ENCODE peak calls at places on chromosomes 5 and 9, in nine cellular contexts. A is Karpas-422, C is IMR-90, T is PC-9, H is SK-N-SH, K is HepG2, X is fibroblast of lung, Q is hepatocyte, I is GM23338. Z is an unnamed sample.

GRCh38 chr5:51902512-51902911 is 519.3 kb downstream of the ISL1 start:
- DNase-seq in A (no peak), C (no peak), T (no peak), H (peak; percentile 38), K (no peak), X (no peak), Q (no peak), I (no peak), Z (no peak)

GRCh38 chr5:103033696-103034095 is 86.2 kb downstream of the GIN1 start:
- DNase-seq in A (no peak), C (no peak), T (no peak), H (no peak), K (no peak), X (no peak), Q (no peak), I (no peak), Z (no peak)

GRCh38 chr9:26856413-26857032 is 36.1 kb downstream of the CAAP1 start:
- DNase-seq in A (peak; percentile 87), C (peak; percentile 38), T (peak; percentile 37), H (peak; percentile 30), K (peak; percentile 49), X (peak; percentile 70), Q (peak; percentile 61), I (peak; percentile 89), Z (peak; percentile 30)

GRCh38 chr9:126886194-126886830 is 25.9 kb downstream of the ZBTB34 start:
- DNase-seq in A (no peak), C (no peak), T (no peak), H (no peak), K (no peak), X (no peak), Q (no peak), I (peak; percentile 56), Z (no peak)

GRCh38 chr9:137123459-137123819 is 8.9 kb upstream of the DPP7 start:
- DNase-seq in A (no peak), C (no peak), T (no peak), H (no peak), K (no peak), X (no peak), Q (no peak), I (no peak), Z (no peak)

GRCh38 chr9:94140791-94141790 is 56.8 kb downstream of the PTPDC1 start:
- DNase-seq in A (no peak), C (no peak), T (no peak), H (no peak), K (no peak), X (peak; percentile 68), Q (no peak), I (no peak), Z (peak; percentile 70)

GRCh38 chr9:123911024-123911423 is 18.9 kb downstream of the DENND1A start:
- DNase-seq in A (no peak), C (no peak), T (no peak), H (no peak), K (no peak), X (no peak), Q (no peak), I (no peak), Z (no peak)

GRCh38 chr5:82405618-82406199 is 127.6 kb upstream of the RPS23 start:
- DNase-seq in A (no peak), C (peak; percentile 99), T (peak; percentile 94), H (no peak), K (peak; percentile 63), X (peak; percentile 100), Q (no peak), I (no peak), Z (no peak)

GRCh38 chr9:27365977-27366376 is 69.0 kb upstream of the EQTN start:
- DNase-seq in A (no peak), C (no peak), T (no peak), H (no peak), K (no peak), X (no peak), Q (no peak), I (no peak), Z (no peak)

GRCh38 chr5:151602806-151603205 is 11.7 kb upstream of the FAT2 start:
- DNase-seq in A (no peak), C (no peak), T (no peak), H (no peak), K (no peak), X (no peak), Q (no peak), I (no peak), Z (no peak)

GRCh38 chr9:132627120-132627519 is 42.7 kb downstream of the DDX31 start:
- DNase-seq in A (no peak), C (no peak), T (no peak), H (no peak), K (no peak), X (no peak), Q (no peak), I (no peak), Z (no peak)

GRCh38 chr9:134922932-134923240 is 5.2 kb upstream of the FCN1 start:
- DNase-seq in A (no peak), C (no peak), T (no peak), H (peak; percentile 8), K (no peak), X (no peak), Q (no peak), I (no peak), Z (peak; percentile 54)

GRCh38 chr5:80865547-80865946 is 94.6 kb upstream of the RASGRF2 start:
- DNase-seq in A (no peak), C (peak; percentile 13), T (no peak), H (no peak), K (no peak), X (peak; percentile 35), Q (no peak), I (no peak), Z (no peak)

GRCh38 chr9:72628191-72628590 is 106.8 kb downstream of the TMC1 start:
- DNase-seq in A (no peak), C (no peak), T (no peak), H (no peak), K (no peak), X (no peak), Q (no peak), I (no peak), Z (no peak)

GRCh38 chr9:5569891-5570290 is 59.0 kb upstream of the RIC1 start:
- DNase-seq in A (no peak), C (no peak), T (no peak), H (no peak), K (no peak), X (no peak), Q (no peak), I (no peak), Z (no peak)

DNA sequence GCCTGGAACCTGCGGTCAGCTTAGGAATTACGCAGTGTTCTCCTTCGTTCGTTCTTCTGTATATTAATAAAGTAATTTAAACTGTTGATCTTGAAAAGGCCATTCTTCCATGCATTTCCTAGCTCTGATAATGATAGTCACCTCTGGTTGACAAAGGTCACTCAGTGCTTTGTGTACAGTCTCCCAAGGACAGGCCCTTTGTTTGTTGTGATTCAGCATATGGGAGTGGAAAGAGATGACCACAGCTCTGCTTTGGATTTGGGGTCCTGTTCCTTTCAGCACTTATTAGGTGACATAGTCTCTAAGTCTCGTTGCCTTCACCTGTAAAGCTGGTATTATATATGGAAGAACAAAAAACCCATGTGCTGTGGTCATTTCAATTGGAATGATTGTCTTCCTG is 39.6 kb downstream of the RAD23B start:
- DNase-seq in A (no peak), C (no peak), T (no peak), H (no peak), K (peak; percentile 37), X (no peak), Q (no peak), I (no peak), Z (no peak)
- H4K20me1 ChIP-seq in A (peaks cover 5% of the 10 kb centered on the region), C (peaks cover 38% of the 10 kb centered on the region), T (peaks cover 53% of the 10 kb centered on the region), H (peaks cover 34% of the 10 kb centered on the region), K (peaks cover 38% of the 10 kb centered on the region), X (no peaks in the 10 kb centered on the region), Q (peaks cover 31% of the 10 kb centered on the region), I (peaks cover 12% of the 10 kb centered on the region), Z (peaks cover 37% of the 10 kb centered on the region)

GRCh38 chr5:96940586-96940985 is 4.7 kb downstream of the LNPEP start:
- DNase-seq in A (no peak), C (peak; percentile 32), T (no peak), H (no peak), K (no peak), X (peak; percentile 28), Q (no peak), I (no peak), Z (no peak)
- H3K4me1 ChIP-seq in A (peaks cover 38% of the 10 kb centered on the region), C (peaks cover 2% of the 10 kb centered on the region), T (peaks cover 13% of the 10 kb centered on the region), H (peaks cover 22% of the 10 kb centered on the region), K (peaks cover 20% of the 10 kb centered on the region), X (peaks cover 6% of the 10 kb centered on the region), Q (peaks cover 7% of the 10 kb centered on the region), I (peaks cover 19% of the 10 kb centered on the region), Z (peaks cover 34% of the 10 kb centered on the region)

GRCh38 chr5:39387293-39387692 is 23.0 kb upstream of the C9 start:
- DNase-seq in A (no peak), C (no peak), T (peak; percentile 8), H (no peak), K (no peak), X (no peak), Q (no peak), I (no peak), Z (no peak)
- H3K27ac ChIP-seq in A (no peak overlapping the region), C (no peak overlapping the region), T (no peak overlapping the region), H (no peak overlapping the region), K (no peak overlapping the region), X (no peak overlapping the region), Q (no peak overlapping the region), I (no peak overlapping the region), Z (no peak overlapping the region)

GRCh38 chr5:135330798-135331096 is 68.3 kb downstream of the MACROH2A1 start:
- DNase-seq in A (no peak), C (no peak), T (no peak), H (no peak), K (no peak), X (no peak), Q (no peak), I (no peak), Z (no peak)

GRCh38 chr5:135331612-135332011 is 67.4 kb downstream of the MACROH2A1 start:
- DNase-seq in A (no peak), C (peak; percentile 42), T (no peak), H (no peak), K (no peak), X (no peak), Q (no peak), I (no peak), Z (no peak)

GRCh38 chr5:135329913-135330797 is 68.9 kb downstream of the MACROH2A1 start:
- DNase-seq in A (no peak), C (no peak), T (no peak), H (no peak), K (peak; percentile 24), X (no peak), Q (no peak), I (no peak), Z (no peak)

GRCh38 chr5:135333737-135334515 is 65.1 kb downstream of the MACROH2A1 start:
- DNase-seq in A (no peak), C (peak; percentile 40), T (no peak), H (no peak), K (no peak), X (no peak), Q (no peak), I (no peak), Z (no peak)

DNA sequence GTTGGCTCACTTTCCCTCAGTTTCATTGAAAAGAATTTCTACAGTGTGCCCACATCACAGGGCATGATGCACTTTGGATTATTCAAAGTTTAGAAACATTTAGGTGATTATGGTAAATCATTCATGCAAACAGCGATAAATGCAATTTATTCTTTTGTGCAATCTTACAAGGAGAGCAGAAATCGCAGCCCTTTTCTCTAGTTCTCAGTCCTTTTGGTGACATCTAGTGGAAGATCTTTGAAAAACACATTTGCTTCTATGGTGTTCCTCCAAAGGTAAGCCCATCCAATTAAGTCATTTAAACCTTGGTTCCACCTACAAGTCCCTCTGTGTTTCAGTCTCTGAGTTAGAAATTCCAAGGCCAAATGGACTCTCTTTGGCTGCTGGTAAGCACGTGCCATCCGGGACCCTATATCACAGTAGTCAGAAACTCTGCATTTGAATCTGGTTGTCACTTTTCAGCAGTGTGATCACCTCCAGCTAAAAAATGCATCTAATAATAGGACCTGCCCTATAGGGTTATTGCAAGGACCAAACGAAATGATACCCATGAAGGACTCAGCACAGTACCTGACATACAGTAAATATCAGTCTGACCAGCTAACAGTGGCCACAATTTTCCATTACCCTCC is 66.4 kb downstream of the MACROH2A1 start:
- DNase-seq in A (peak; percentile 85), C (peak; percentile 77), T (peak; percentile 69), H (peak; percentile 66), K (peak; percentile 59), X (peak; percentile 85), Q (peak; percentile 81), I (peak; percentile 86), Z (peak; percentile 93)
- H4K20me1 ChIP-seq in A (no peaks in the 10 kb centered on the region), C (no peaks in the 10 kb centered on the region), T (peaks cover 12% of the 10 kb centered on the region), H (peaks cover 7% of the 10 kb centered on the region), K (no peaks in the 10 kb centered on the region), X (no peaks in the 10 kb centered on the region), Q (no peaks in the 10 kb centered on the region), I (peaks cover 5% of the 10 kb centered on the region), Z (peaks cover 13% of the 10 kb centered on the region)

Z was measured in osteoblast.